ENCODE peak calls at places on chromosome 10, in ten cellular contexts. One of them, this sample, is unnamed.

GRCh38 chr10:49298990-49299815 is at the start of gene C10orf71:
- DNase-seq in stimulated activated CD4-positive, alpha-beta T cell treated with anti-CD3 and anti-CD28 coated beads, TNF-alpha, amount 100 ng/mL, for 48 hours: no peak
- DNase-seq in HL-60: no peak
- DNase-seq in RCC 7860: no peak
- DNase-seq in fibroblast of pulmonary artery: no peak
- DNase-seq in B cell: no peak
- DNase-seq in GM12891: no peak
- DNase-seq in GM13976: no peak
- DNase-seq in thoracic aorta: no peak
- DNase-seq in GM10248: no peak
- DNase-seq in this sample: no peak

GRCh38 chr10:24561453-24561852 is 162.2 kb downstream of the ARHGAP21 start:
- DNase-seq in GM12891: no peak
- DNase-seq in GM13976: no peak
- DNase-seq in GM10248: no peak
- DNase-seq in fibroblast of pulmonary artery: no peak
- DNase-seq in stimulated activated CD4-positive, alpha-beta T cell treated with anti-CD3 and anti-CD28 coated beads, TNF-alpha, amount 100 ng/mL, for 48 hours: no peak
- DNase-seq in HL-60: no peak
- DNase-seq in thoracic aorta: no peak
- DNase-seq in B cell: no peak
- DNase-seq in RCC 7860: no peak
- DNase-seq in this sample: no peak

GRCh38 chr10:104368406-104368805 is 14.8 kb downstream of the CFAP58 start:
- DNase-seq in HL-60: no peak
- DNase-seq in thoracic aorta: no peak
- DNase-seq in GM13976: no peak
- DNase-seq in RCC 7860: no peak
- DNase-seq in GM12891: no peak
- DNase-seq in fibroblast of pulmonary artery: no peak
- DNase-seq in B cell: no peak
- DNase-seq in GM10248: no peak
- DNase-seq in stimulated activated CD4-positive, alpha-beta T cell treated with anti-CD3 and anti-CD28 coated beads, TNF-alpha, amount 100 ng/mL, for 48 hours: no peak
- DNase-seq in this sample: no peak

GRCh38 chr10:118568327-118568848 is 27.1 kb downstream of the PRLHR start:
- DNase-seq in GM13976: peak
- DNase-seq in thoracic aorta: no peak
- DNase-seq in fibroblast of pulmonary artery: peak
- DNase-seq in stimulated activated CD4-positive, alpha-beta T cell treated with anti-CD3 and anti-CD28 coated beads, TNF-alpha, amount 100 ng/mL, for 48 hours: peak
- DNase-seq in GM12891: peak
- DNase-seq in GM10248: peak
- DNase-seq in B cell: peak
- DNase-seq in HL-60: peak
- DNase-seq in RCC 7860: no peak
- DNase-seq in this sample: peak

GRCh38 chr10:35215107-35215506 is 88.5 kb downstream of the CREM start:
- DNase-seq in thoracic aorta: no peak
- DNase-seq in HL-60: no peak
- DNase-seq in GM10248: no peak
- DNase-seq in GM13976: no peak
- DNase-seq in B cell: no peak
- DNase-seq in RCC 7860: no peak
- DNase-seq in GM12891: no peak
- DNase-seq in fibroblast of pulmonary artery: no peak
- DNase-seq in stimulated activated CD4-positive, alpha-beta T cell treated with anti-CD3 and anti-CD28 coated beads, TNF-alpha, amount 100 ng/mL, for 48 hours: no peak
- DNase-seq in this sample: no peak

GRCh38 chr10:70602665-70603438 is at the start of gene PRF1:
- DNase-seq in GM12891: peak
- DNase-seq in stimulated activated CD4-positive, alpha-beta T cell treated with anti-CD3 and anti-CD28 coated beads, TNF-alpha, amount 100 ng/mL, for 48 hours: peak
- DNase-seq in GM13976: no peak
- DNase-seq in thoracic aorta: no peak
- DNase-seq in fibroblast of pulmonary artery: no peak
- DNase-seq in HL-60: no peak
- DNase-seq in B cell: no peak
- DNase-seq in RCC 7860: no peak
- DNase-seq in GM10248: peak
- DNase-seq in this sample: no peak

GRCh38 chr10:72221278-72221677 is 5.2 kb upstream of the ASCC1 start:
- DNase-seq in thoracic aorta: no peak
- DNase-seq in RCC 7860: no peak
- DNase-seq in HL-60: no peak
- DNase-seq in B cell: no peak
- DNase-seq in GM13976: no peak
- DNase-seq in stimulated activated CD4-positive, alpha-beta T cell treated with anti-CD3 and anti-CD28 coated beads, TNF-alpha, amount 100 ng/mL, for 48 hours: no peak
- DNase-seq in fibroblast of pulmonary artery: no peak
- DNase-seq in GM10248: no peak
- DNase-seq in GM12891: no peak
- DNase-seq in this sample: no peak

GRCh38 chr10:95277201-95277570 is 13.6 kb downstream of the PDLIM1 start:
- DNase-seq in GM10248: no peak
- DNase-seq in thoracic aorta: no peak
- DNase-seq in HL-60: no peak
- DNase-seq in stimulated activated CD4-positive, alpha-beta T cell treated with anti-CD3 and anti-CD28 coated beads, TNF-alpha, amount 100 ng/mL, for 48 hours: no peak
- DNase-seq in RCC 7860: no peak
- DNase-seq in B cell: no peak
- DNase-seq in fibroblast of pulmonary artery: no peak
- DNase-seq in GM13976: no peak
- DNase-seq in GM12891: no peak
- DNase-seq in this sample: no peak

GRCh38 chr10:111122127-111122526 is 45.3 kb downstream of the ADRA2A start:
- DNase-seq in HL-60: no peak
- DNase-seq in thoracic aorta: no peak
- DNase-seq in RCC 7860: no peak
- DNase-seq in B cell: no peak
- DNase-seq in GM13976: no peak
- DNase-seq in GM10248: no peak
- DNase-seq in stimulated activated CD4-positive, alpha-beta T cell treated with anti-CD3 and anti-CD28 coated beads, TNF-alpha, amount 100 ng/mL, for 48 hours: no peak
- DNase-seq in fibroblast of pulmonary artery: no peak
- DNase-seq in GM12891: no peak
- DNase-seq in this sample: no peak

GRCh38 chr10:3287566-3288445 is 115.2 kb upstream of the PITRM1 start:
- DNase-seq in B cell: no peak
- DNase-seq in RCC 7860: no peak
- DNase-seq in GM13976: no peak
- DNase-seq in stimulated activated CD4-positive, alpha-beta T cell treated with anti-CD3 and anti-CD28 coated beads, TNF-alpha, amount 100 ng/mL, for 48 hours: no peak
- DNase-seq in GM10248: no peak
- DNase-seq in HL-60: no peak
- DNase-seq in fibroblast of pulmonary artery: no peak
- DNase-seq in GM12891: no peak
- DNase-seq in thoracic aorta: no peak
- DNase-seq in this sample: no peak

GRCh38 chr10:112795067-112795466 is 155.0 kb upstream of the TCF7L2 start:
- DNase-seq in RCC 7860: no peak
- DNase-seq in GM13976: no peak
- DNase-seq in thoracic aorta: no peak
- DNase-seq in fibroblast of pulmonary artery: no peak
- DNase-seq in GM12891: no peak
- DNase-seq in B cell: no peak
- DNase-seq in GM10248: no peak
- DNase-seq in stimulated activated CD4-positive, alpha-beta T cell treated with anti-CD3 and anti-CD28 coated beads, TNF-alpha, amount 100 ng/mL, for 48 hours: no peak
- DNase-seq in HL-60: no peak
- DNase-seq in this sample: no peak

GRCh38 chr10:29767958-29768357 is 133.2 kb upstream of the SVIL start:
- DNase-seq in GM13976: no peak
- DNase-seq in RCC 7860: peak
- DNase-seq in stimulated activated CD4-positive, alpha-beta T cell treated with anti-CD3 and anti-CD28 coated beads, TNF-alpha, amount 100 ng/mL, for 48 hours: no peak
- DNase-seq in HL-60: no peak
- DNase-seq in GM12891: no peak
- DNase-seq in thoracic aorta: no peak
- DNase-seq in fibroblast of pulmonary artery: no peak
- DNase-seq in B cell: no peak
- DNase-seq in GM10248: no peak
- DNase-seq in this sample: no peak

GRCh38 chr10:113539789-113540188 is 13.1 kb upstream of the HABP2 start:
- DNase-seq in GM12891: no peak
- DNase-seq in RCC 7860: peak
- DNase-seq in HL-60: no peak
- DNase-seq in GM10248: no peak
- DNase-seq in GM13976: no peak
- DNase-seq in B cell: no peak
- DNase-seq in fibroblast of pulmonary artery: peak
- DNase-seq in thoracic aorta: no peak
- DNase-seq in stimulated activated CD4-positive, alpha-beta T cell treated with anti-CD3 and anti-CD28 coated beads, TNF-alpha, amount 100 ng/mL, for 48 hours: no peak
- DNase-seq in this sample: no peak

GRCh38 chr10:74282151-74282852 is 131.3 kb downstream of the ADK start:
- DNase-seq in GM10248: no peak
- DNase-seq in HL-60: no peak
- DNase-seq in RCC 7860: no peak
- DNase-seq in fibroblast of pulmonary artery: peak
- DNase-seq in stimulated activated CD4-positive, alpha-beta T cell treated with anti-CD3 and anti-CD28 coated beads, TNF-alpha, amount 100 ng/mL, for 48 hours: no peak
- DNase-seq in thoracic aorta: no peak
- DNase-seq in GM12891: no peak
- DNase-seq in B cell: no peak
- DNase-seq in GM13976: no peak
- DNase-seq in this sample: no peak

GRCh38 chr10:76036962-76037361 is 605.5 kb downstream of the LRMDA start:
- DNase-seq in thoracic aorta: no peak
- DNase-seq in fibroblast of pulmonary artery: no peak
- DNase-seq in RCC 7860: no peak
- DNase-seq in GM13976: no peak
- DNase-seq in GM12891: no peak
- DNase-seq in stimulated activated CD4-positive, alpha-beta T cell treated with anti-CD3 and anti-CD28 coated beads, TNF-alpha, amount 100 ng/mL, for 48 hours: no peak
- DNase-seq in HL-60: no peak
- DNase-seq in B cell: no peak
- DNase-seq in GM10248: no peak
- DNase-seq in this sample: no peak

GRCh38 chr10:108184129-108184528 is 1019.6 kb upstream of the SORCS1 start:
- DNase-seq in GM13976: no peak
- DNase-seq in RCC 7860: no peak
- DNase-seq in B cell: no peak
- DNase-seq in GM12891: no peak
- DNase-seq in GM10248: no peak
- DNase-seq in fibroblast of pulmonary artery: no peak
- DNase-seq in thoracic aorta: no peak
- DNase-seq in stimulated activated CD4-positive, alpha-beta T cell treated with anti-CD3 and anti-CD28 coated beads, TNF-alpha, amount 100 ng/mL, for 48 hours: no peak
- DNase-seq in HL-60: no peak
- DNase-seq in this sample: no peak

GRCh38 chr10:17256026-17256425 is 28.0 kb downstream of the VIM start:
- DNase-seq in GM13976: no peak
- DNase-seq in fibroblast of pulmonary artery: peak
- DNase-seq in B cell: no peak
- DNase-seq in HL-60: no peak
- DNase-seq in GM12891: no peak
- DNase-seq in GM10248: no peak
- DNase-seq in stimulated activated CD4-positive, alpha-beta T cell treated with anti-CD3 and anti-CD28 coated beads, TNF-alpha, amount 100 ng/mL, for 48 hours: no peak
- DNase-seq in RCC 7860: no peak
- DNase-seq in thoracic aorta: no peak
- DNase-seq in this sample: no peak